ENCODE peak calls at places on chromosome 3, in nine cellular contexts. One of them, this sample, is unnamed.

GRCh38 chr3:24288538-24289236 is 206.0 kb downstream of the THRB start:
- DNase-seq in epithelial cell of esophagus: no peak
- DNase-seq in lower lobe of right lung: no peak
- DNase-seq in neural progenitor cell: no peak
- DNase-seq in AG10803: peak; percentile 64
- DNase-seq in omental fat pad: no peak
- DNase-seq in fibroblast of pulmonary artery: no peak
- DNase-seq in H9: no peak
- DNase-seq in GM12865: no peak
- DNase-seq in this sample: no peak

GRCh38 chr3:193662757-193663322 is 69.8 kb downstream of the OPA1 start:
- DNase-seq in epithelial cell of esophagus: no peak
- DNase-seq in lower lobe of right lung: no peak
- DNase-seq in neural progenitor cell: no peak
- DNase-seq in AG10803: no peak
- DNase-seq in omental fat pad: no peak
- DNase-seq in fibroblast of pulmonary artery: peak; percentile 73
- DNase-seq in H9: no peak
- DNase-seq in GM12865: no peak
- DNase-seq in this sample: no peak

GRCh38 chr3:112132975-112133448 is at the start of gene GCSAM:
- DNase-seq in epithelial cell of esophagus: peak; percentile 91
- DNase-seq in lower lobe of right lung: peak; percentile 68
- DNase-seq in neural progenitor cell: no peak
- DNase-seq in AG10803: no peak
- DNase-seq in omental fat pad: no peak
- DNase-seq in fibroblast of pulmonary artery: no peak
- DNase-seq in H9: no peak
- DNase-seq in GM12865: peak; percentile 98
- DNase-seq in this sample: no peak

GRCh38 chr3:120956143-120956542 is 48.1 kb downstream of the STXBP5L start:
- DNase-seq in epithelial cell of esophagus: no peak
- DNase-seq in lower lobe of right lung: no peak
- DNase-seq in neural progenitor cell: no peak
- DNase-seq in AG10803: no peak
- DNase-seq in omental fat pad: no peak
- DNase-seq in fibroblast of pulmonary artery: no peak
- DNase-seq in H9: no peak
- DNase-seq in GM12865: no peak
- DNase-seq in this sample: no peak

GRCh38 chr3:55006277-55006676 is 78.4 kb upstream of the LRTM1 start:
- DNase-seq in epithelial cell of esophagus: no peak
- DNase-seq in lower lobe of right lung: no peak
- DNase-seq in neural progenitor cell: peak; percentile 70
- DNase-seq in AG10803: no peak
- DNase-seq in omental fat pad: no peak
- DNase-seq in fibroblast of pulmonary artery: no peak
- DNase-seq in H9: no peak
- DNase-seq in GM12865: no peak
- DNase-seq in this sample: no peak

GRCh38 chr3:134651347-134652041 is 672 bp upstream of the KY start:
- DNase-seq in epithelial cell of esophagus: no peak
- DNase-seq in lower lobe of right lung: no peak
- DNase-seq in neural progenitor cell: peak; percentile 31
- DNase-seq in AG10803: peak; percentile 59
- DNase-seq in omental fat pad: no peak
- DNase-seq in fibroblast of pulmonary artery: peak; percentile 41
- DNase-seq in H9: no peak
- DNase-seq in GM12865: no peak
- DNase-seq in this sample: no peak

GRCh38 chr3:101941253-101942039 is 92.1 kb downstream of the NFKBIZ start:
- DNase-seq in epithelial cell of esophagus: peak; percentile 52
- DNase-seq in lower lobe of right lung: no peak
- DNase-seq in neural progenitor cell: no peak
- DNase-seq in AG10803: no peak
- DNase-seq in omental fat pad: no peak
- DNase-seq in fibroblast of pulmonary artery: peak; percentile 89
- DNase-seq in H9: no peak
- DNase-seq in GM12865: no peak
- DNase-seq in this sample: no peak

GRCh38 chr3:47850803-47851417 is 48.0 kb downstream of the DHX30 start:
- DNase-seq in epithelial cell of esophagus: no peak
- DNase-seq in lower lobe of right lung: no peak
- DNase-seq in neural progenitor cell: no peak
- DNase-seq in AG10803: no peak
- DNase-seq in omental fat pad: no peak
- DNase-seq in fibroblast of pulmonary artery: no peak
- DNase-seq in H9: no peak
- DNase-seq in GM12865: no peak
- DNase-seq in this sample: no peak

GRCh38 chr3:71128951-71129350 is 454.6 kb downstream of the FOXP1 start:
- DNase-seq in epithelial cell of esophagus: no peak
- DNase-seq in lower lobe of right lung: no peak
- DNase-seq in neural progenitor cell: no peak
- DNase-seq in AG10803: no peak
- DNase-seq in omental fat pad: no peak
- DNase-seq in fibroblast of pulmonary artery: peak; percentile 56
- DNase-seq in H9: no peak
- DNase-seq in GM12865: no peak
- DNase-seq in this sample: no peak

GRCh38 chr3:11117591-11117990 is 36.7 kb upstream of the HRH1 start:
- DNase-seq in epithelial cell of esophagus: no peak
- DNase-seq in lower lobe of right lung: no peak
- DNase-seq in neural progenitor cell: no peak
- DNase-seq in AG10803: no peak
- DNase-seq in omental fat pad: no peak
- DNase-seq in fibroblast of pulmonary artery: no peak
- DNase-seq in H9: no peak
- DNase-seq in GM12865: no peak
- DNase-seq in this sample: no peak

GRCh38 chr3:127822836-127823589 is 698 bp upstream of the MGLL start:
- DNase-seq in epithelial cell of esophagus: no peak
- DNase-seq in lower lobe of right lung: peak; percentile 80
- DNase-seq in neural progenitor cell: peak; percentile 66
- DNase-seq in AG10803: peak; percentile 36
- DNase-seq in omental fat pad: no peak
- DNase-seq in fibroblast of pulmonary artery: no peak
- DNase-seq in H9: no peak
- DNase-seq in GM12865: peak; percentile 81
- DNase-seq in this sample: peak; percentile 39

GRCh38 chr3:149673393-149673792 is 15.6 kb upstream of the WWTR1 start:
- DNase-seq in epithelial cell of esophagus: peak; percentile 13
- DNase-seq in lower lobe of right lung: no peak
- DNase-seq in neural progenitor cell: no peak
- DNase-seq in AG10803: peak; percentile 81
- DNase-seq in omental fat pad: no peak
- DNase-seq in fibroblast of pulmonary artery: no peak
- DNase-seq in H9: no peak
- DNase-seq in GM12865: no peak
- DNase-seq in this sample: no peak

GRCh38 chr3:113039546-113039945 is 48.8 kb downstream of the GTPBP8 start:
- DNase-seq in epithelial cell of esophagus: peak; percentile 20
- DNase-seq in lower lobe of right lung: no peak
- DNase-seq in neural progenitor cell: no peak
- DNase-seq in AG10803: no peak
- DNase-seq in omental fat pad: no peak
- DNase-seq in fibroblast of pulmonary artery: no peak
- DNase-seq in H9: no peak
- DNase-seq in GM12865: no peak
- DNase-seq in this sample: no peak

DNA sequence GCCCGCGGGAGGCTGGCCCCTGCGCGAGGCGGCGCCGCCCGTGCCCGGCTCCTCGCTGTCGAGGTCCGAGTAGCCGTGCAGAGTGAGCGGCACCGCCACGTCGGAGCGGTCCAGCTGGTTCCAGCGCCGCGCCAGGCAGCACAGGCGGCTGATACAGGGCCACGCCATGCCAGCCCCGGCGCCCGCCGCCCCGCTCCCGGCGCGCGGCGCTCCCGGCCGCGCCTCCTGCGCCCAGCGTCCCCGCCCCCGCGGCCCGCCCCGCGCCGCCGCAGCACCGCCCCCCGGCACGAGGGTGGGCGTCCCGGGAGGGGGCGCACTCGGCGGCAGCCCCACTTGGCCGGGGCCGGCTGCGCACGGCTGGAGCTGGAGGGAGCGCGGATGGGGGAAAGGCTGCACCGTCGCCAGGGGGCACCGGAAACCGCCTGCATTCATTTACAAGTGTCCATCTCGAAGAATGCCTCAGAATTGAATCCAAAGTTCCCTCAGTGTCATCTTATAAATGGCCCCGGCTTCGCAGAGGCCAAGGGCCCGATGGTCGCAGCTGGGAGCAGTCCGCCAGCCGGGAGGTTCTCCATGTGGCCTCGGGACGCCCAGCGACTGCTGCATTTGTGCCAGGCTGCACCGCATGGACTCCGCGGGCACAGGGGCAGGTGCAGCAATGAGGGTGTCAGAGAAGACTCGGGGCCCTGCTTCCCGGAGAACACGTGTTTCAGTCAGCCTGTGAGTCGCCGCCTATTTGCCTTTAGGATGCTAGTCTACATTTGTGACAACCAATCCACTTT is at the start of gene MAP6D1:
- DNase-seq in epithelial cell of esophagus: peak; percentile 36
- DNase-seq in lower lobe of right lung: no peak
- DNase-seq in neural progenitor cell: peak; percentile 90
- DNase-seq in AG10803: peak; percentile 34
- DNase-seq in omental fat pad: no peak
- DNase-seq in fibroblast of pulmonary artery: peak; percentile 31
- DNase-seq in H9: peak; percentile 82
- DNase-seq in GM12865: peak; percentile 53
- DNase-seq in this sample: peak; percentile 74
- TF ChIP-seq CTCF in epithelial cell of esophagus: peak; percentile 5
- TF ChIP-seq CTCF in lower lobe of right lung: peak; percentile 24
- TF ChIP-seq CTCF in neural progenitor cell: peak; percentile 60
- TF ChIP-seq CTCF in AG10803: peak; percentile 14
- TF ChIP-seq CTCF in omental fat pad: no peak
- TF ChIP-seq CTCF in fibroblast of pulmonary artery: peak; percentile 5
- TF ChIP-seq CTCF in H9: peak; percentile 63
- TF ChIP-seq CTCF in GM12865: peak; percentile 22
- TF ChIP-seq CTCF in this sample: no peak

DNA sequence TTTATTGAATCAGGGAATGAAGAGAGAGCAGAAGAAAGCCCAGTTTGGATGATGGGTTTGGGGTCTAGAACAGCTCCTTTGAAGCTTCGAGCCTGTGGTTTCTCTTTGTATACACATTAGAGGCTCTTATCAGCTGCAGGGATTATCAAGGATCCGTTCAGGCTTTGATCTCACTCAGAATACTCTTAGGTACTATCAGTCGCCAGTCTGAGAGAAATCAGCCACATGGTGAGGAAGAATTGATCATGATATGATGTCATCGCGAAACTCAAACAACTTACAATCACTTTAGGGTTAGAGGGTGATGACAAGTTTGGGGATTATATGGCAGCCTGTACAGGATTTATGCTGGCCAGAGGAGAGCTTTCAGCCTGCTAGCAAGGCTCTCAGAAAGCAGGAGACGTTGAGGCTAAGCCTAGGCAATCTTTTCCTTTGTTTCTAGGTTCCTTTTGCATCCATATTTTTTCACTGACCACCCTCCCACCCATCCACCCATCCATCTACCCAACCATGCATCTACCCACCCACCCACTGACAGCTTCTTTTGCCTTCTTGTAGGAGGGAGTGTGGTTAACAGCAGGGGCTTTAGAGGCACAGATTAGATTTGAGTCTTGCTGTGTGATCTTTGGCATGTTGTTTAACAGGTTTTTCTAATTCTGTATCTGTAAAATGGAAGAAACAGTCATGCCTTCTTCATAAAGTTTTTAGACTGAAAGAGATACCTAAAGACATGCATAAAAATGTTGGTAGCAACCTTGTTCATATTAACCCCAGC is 330.4 kb upstream of the LRRFIP2 start:
- DNase-seq in epithelial cell of esophagus: no peak
- DNase-seq in lower lobe of right lung: no peak
- DNase-seq in neural progenitor cell: peak; percentile 37
- DNase-seq in AG10803: no peak
- DNase-seq in omental fat pad: no peak
- DNase-seq in fibroblast of pulmonary artery: no peak
- DNase-seq in H9: no peak
- DNase-seq in GM12865: no peak
- DNase-seq in this sample: no peak
- TF ChIP-seq CTCF in epithelial cell of esophagus: no peak
- TF ChIP-seq CTCF in lower lobe of right lung: no peak
- TF ChIP-seq CTCF in neural progenitor cell: no peak
- TF ChIP-seq CTCF in AG10803: no peak
- TF ChIP-seq CTCF in omental fat pad: no peak
- TF ChIP-seq CTCF in fibroblast of pulmonary artery: no peak
- TF ChIP-seq CTCF in H9: no peak
- TF ChIP-seq CTCF in GM12865: no peak
- TF ChIP-seq CTCF in this sample: no peak

GRCh38 chr3:196198771-196199753 is 12.1 kb downstream of the ZDHHC19 start:
- DNase-seq in epithelial cell of esophagus: peak; percentile 26
- DNase-seq in lower lobe of right lung: no peak
- DNase-seq in neural progenitor cell: no peak
- DNase-seq in AG10803: no peak
- DNase-seq in omental fat pad: no peak
- DNase-seq in fibroblast of pulmonary artery: no peak
- DNase-seq in H9: no peak
- DNase-seq in GM12865: no peak
- DNase-seq in this sample: no peak
- TF ChIP-seq CTCF in epithelial cell of esophagus: peak; percentile 20
- TF ChIP-seq CTCF in lower lobe of right lung: no peak
- TF ChIP-seq CTCF in neural progenitor cell: peak; percentile 37
- TF ChIP-seq CTCF in AG10803: peak; percentile 15
- TF ChIP-seq CTCF in omental fat pad: no peak
- TF ChIP-seq CTCF in fibroblast of pulmonary artery: no peak
- TF ChIP-seq CTCF in H9: peak; percentile 49
- TF ChIP-seq CTCF in GM12865: peak; percentile 27
- TF ChIP-seq CTCF in this sample: no peak

GRCh38 chr3:171511450-171511849 is 51.2 kb upstream of the TNIK start:
- DNase-seq in epithelial cell of esophagus: no peak
- DNase-seq in lower lobe of right lung: no peak
- DNase-seq in neural progenitor cell: no peak
- DNase-seq in AG10803: no peak
- DNase-seq in omental fat pad: no peak
- DNase-seq in fibroblast of pulmonary artery: no peak
- DNase-seq in H9: no peak
- DNase-seq in GM12865: no peak
- DNase-seq in this sample: no peak

GRCh38 chr3:171508206-171508605 is 48.0 kb upstream of the TNIK start:
- DNase-seq in epithelial cell of esophagus: no peak
- DNase-seq in lower lobe of right lung: no peak
- DNase-seq in neural progenitor cell: no peak
- DNase-seq in AG10803: no peak
- DNase-seq in omental fat pad: no peak
- DNase-seq in fibroblast of pulmonary artery: no peak
- DNase-seq in H9: no peak
- DNase-seq in GM12865: no peak
- DNase-seq in this sample: no peak

GRCh38 chr3:171506743-171507319 is 46.6 kb upstream of the TNIK start:
- DNase-seq in epithelial cell of esophagus: peak; percentile 46
- DNase-seq in lower lobe of right lung: no peak
- DNase-seq in neural progenitor cell: no peak
- DNase-seq in AG10803: no peak
- DNase-seq in omental fat pad: no peak
- DNase-seq in fibroblast of pulmonary artery: peak; percentile 63
- DNase-seq in H9: no peak
- DNase-seq in GM12865: no peak
- DNase-seq in this sample: no peak

GRCh38 chr3:171505822-171506333 is 45.7 kb upstream of the TNIK start:
- DNase-seq in epithelial cell of esophagus: no peak
- DNase-seq in lower lobe of right lung: no peak
- DNase-seq in neural progenitor cell: no peak
- DNase-seq in AG10803: no peak
- DNase-seq in omental fat pad: no peak
- DNase-seq in fibroblast of pulmonary artery: no peak
- DNase-seq in H9: no peak
- DNase-seq in GM12865: no peak
- DNase-seq in this sample: no peak

GRCh38 chr3:171508676-171509075 is 48.5 kb upstream of the TNIK start:
- DNase-seq in epithelial cell of esophagus: no peak
- DNase-seq in lower lobe of right lung: no peak
- DNase-seq in neural progenitor cell: no peak
- DNase-seq in AG10803: no peak
- DNase-seq in omental fat pad: no peak
- DNase-seq in fibroblast of pulmonary artery: no peak
- DNase-seq in H9: no peak
- DNase-seq in GM12865: no peak
- DNase-seq in this sample: no peak
- TF ChIP-seq CTCF in epithelial cell of esophagus: no peak
- TF ChIP-seq CTCF in lower lobe of right lung: no peak
- TF ChIP-seq CTCF in neural progenitor cell: no peak
- TF ChIP-seq CTCF in AG10803: no peak
- TF ChIP-seq CTCF in omental fat pad: no peak
- TF ChIP-seq CTCF in fibroblast of pulmonary artery: no peak
- TF ChIP-seq CTCF in H9: no peak
- TF ChIP-seq CTCF in GM12865: no peak
- TF ChIP-seq CTCF in this sample: no peak